ENCODE peak calls at places on chromosomes 7 and 10, in six cellular contexts. W is fibroblast of pulmonary artery; V is cardiac fibroblast; P is T-helper 9 cell; U is astrocyte of the cerebellum; Z is CD4-positive, alpha-beta T cell. N is an unnamed sample.

GRCh38 chr7:148914208-148914777 is 30.2 kb upstream of the EZH2 start:
- DNase-seq in U (peak), P (no peak), V (peak), Z (no peak), W (peak), N (no peak)

GRCh38 chr10:97888641-97889262 is 39.1 kb downstream of the GOLGA7B start:
- DNase-seq in P (no peak), U (no peak), V (peak), Z (no peak), W (peak), N (peak)

GRCh38 chr7:27553288-27553687 is 109.4 kb downstream of the HIBADH start:
- DNase-seq in P (no peak), U (no peak), V (no peak), Z (no peak), W (no peak), N (no peak)

GRCh38 chr7:130154501-130155317 is 50.5 kb downstream of the TMEM209 start:
- DNase-seq in W (no peak), U (no peak), V (no peak), Z (no peak), P (no peak), N (peak)

GRCh38 chr7:106372121-106372520 is 87.3 kb upstream of the NAMPT start:
- DNase-seq in V (no peak), W (no peak), U (no peak), P (no peak), Z (no peak), N (no peak)

GRCh38 chr10:46106410-46107255 is 60.6 kb upstream of the MSMB start:
- DNase-seq in P (peak), Z (peak), U (no peak), V (peak), W (peak), N (peak)

GRCh38 chr7:122748195-122748594 is 45.5 kb upstream of the RNF148 start:
- DNase-seq in U (no peak), W (no peak), P (no peak), Z (no peak), V (no peak), N (no peak)

GRCh38 chr10:118845776-118846175 is 91.0 kb upstream of the CACUL1 start:
- DNase-seq in W (no peak), U (no peak), Z (no peak), V (no peak), P (no peak), N (no peak)